ENCODE peak calls at places on chromosomes 4 and X, in eight cellular contexts. L, T, W, X, U, M, D and P are unnamed samples.

GRCh38 chr4:688695-689497 is at the start of gene SLC49A3:
- DNase-seq in L (no peak), T (no peak), W (peak; percentile 35), X (no peak), U (peak; percentile 26), M (no peak), D (peak; percentile 26), P (no peak)

GRCh38 chr4:24557036-24558022 is 27.0 kb downstream of the DHX15 start:
- DNase-seq in L (no peak), T (no peak), W (no peak), X (no peak), U (no peak), M (no peak), D (peak; percentile 44), P (no peak)

GRCh38 chr4:4599886-4600285 is 58.0 kb upstream of the STX18 start:
- DNase-seq in L (no peak), T (no peak), W (no peak), X (no peak), U (no peak), M (no peak), D (no peak), P (no peak)

GRCh38 chr4:52983563-52984303 is 121.6 kb downstream of the RASL11B start:
- DNase-seq in L (no peak), T (no peak), W (peak; percentile 37), X (no peak), U (no peak), M (no peak), D (peak; percentile 67), P (peak; percentile 35)

GRCh38 chr4:78565971-78566372 is 14.4 kb downstream of the ANXA3 start:
- DNase-seq in L (no peak), T (no peak), W (no peak), X (no peak), U (no peak), M (no peak), D (peak; percentile 73), P (no peak)

GRCh38 chr4:114780205-114780604 is 181.6 kb downstream of the UGT8 start:
- DNase-seq in L (no peak), T (no peak), W (no peak), X (no peak), U (no peak), M (no peak), D (peak; percentile 51), P (no peak)

GRCh38 chr4:108473163-108473720 is 147.1 kb upstream of the RPL34 start:
- DNase-seq in L (no peak), T (no peak), W (no peak), X (no peak), U (no peak), M (no peak), D (no peak), P (no peak)

GRCh38 chr4:81164623-81165416 is 50.2 kb downstream of the PRKG2 start:
- DNase-seq in L (no peak), T (no peak), W (no peak), X (peak; percentile 40), U (no peak), M (no peak), D (peak; percentile 96), P (peak; percentile 40)

GRCh38 chrX:19152762-19153161 is 30.5 kb upstream of the ADGRG2 start:
- DNase-seq in L (no peak), T (no peak), W (no peak), X (no peak), U (no peak), M (no peak), D (peak; percentile 50), P (no peak)

GRCh38 chrX:97790850-97791249 is 907.1 kb downstream of the RPA4 start:
- DNase-seq in L (no peak), T (no peak), W (peak; percentile 0), X (no peak), U (no peak), M (no peak), D (peak; percentile 6), P (no peak)

GRCh38 chr4:152029631-152030030 is 268.8 kb upstream of the GATB start:
- DNase-seq in L (no peak), T (no peak), W (no peak), X (no peak), U (no peak), M (no peak), D (no peak), P (no peak)